ENCODE peak calls at places on chromosomes 4 and X, in four cellular contexts. A is HL-60, G is GM12878, D is K562. V is an unnamed sample.

GRCh38 chr4:104743141-104743748 is 248.6 kb upstream of the CXXC4 start:
- DNase-seq in A (no peak), G (peak; percentile 89), D (no peak), V (no peak)

GRCh38 chrX:30561191-30561590 is 16.4 kb downstream of the TASL start:
- DNase-seq in A (no peak), G (no peak), D (no peak), V (no peak)

GRCh38 chrX:135114392-135114791 is 5.9 kb downstream of the ETDB start:
- DNase-seq in A (no peak), G (peak; percentile 61), D (no peak), V (no peak)

GRCh38 chr4:38316045-38316444 is 348.0 kb upstream of the KLF3 start:
- DNase-seq in A (no peak), G (no peak), D (no peak), V (no peak)

GRCh38 chr4:133808151-133808550 is 393.4 kb downstream of the PABPC4L start:
- DNase-seq in A (no peak), G (no peak), D (no peak), V (no peak)

GRCh38 chr4:80538276-80538926 is 202.9 kb downstream of the CFAP299 start:
- DNase-seq in A (no peak), G (no peak), D (no peak), V (no peak)

GRCh38 chr4:93834371-93835066 is 6.0 kb downstream of the ATOH1 start:
- DNase-seq in A (no peak), G (no peak), D (no peak), V (no peak)

GRCh38 chrX:56729152-56729557 is at the start of gene NBDY:
- DNase-seq in A (no peak), G (no peak), D (peak; percentile 4), V (no peak)

GRCh38 chrX:68895339-68896250 is 66.8 kb downstream of the EFNB1 start:
- DNase-seq in A (no peak), G (no peak), D (peak; percentile 29), V (no peak)

GRCh38 chr4:81724925-81725329 is 253.2 kb upstream of the RASGEF1B start:
- DNase-seq in A (no peak), G (peak; percentile 3), D (no peak), V (no peak)

GRCh38 chrX:104522386-104522785 is 43.6 kb upstream of the IL1RAPL2 start:
- DNase-seq in A (no peak), G (no peak), D (no peak), V (no peak)

GRCh38 chrX:31371956-31372355 is 300.1 kb upstream of the FTHL17 start:
- DNase-seq in A (no peak), G (no peak), D (peak; percentile 9), V (no peak)

GRCh38 chr4:83618431-83618830 is 82.5 kb downstream of the GPAT3 start:
- DNase-seq in A (no peak), G (no peak), D (peak; percentile 19), V (no peak)

GRCh38 chrX:40152173-40152705 is 54.5 kb upstream of the BCOR start:
- DNase-seq in A (no peak), G (no peak), D (no peak), V (no peak)

GRCh38 chrX:30637874-30638793 is 15.1 kb upstream of the GK start:
- DNase-seq in A (no peak), G (no peak), D (no peak), V (no peak)

GRCh38 chrX:103215037-103215767 is at the start of gene BEX4:
- DNase-seq in A (no peak), G (no peak), D (peak; percentile 84), V (peak; percentile 65)

GRCh38 chrX:17559728-17560379 is 177.4 kb upstream of the SCML1 start:
- DNase-seq in A (no peak), G (no peak), D (no peak), V (no peak)

DNA sequence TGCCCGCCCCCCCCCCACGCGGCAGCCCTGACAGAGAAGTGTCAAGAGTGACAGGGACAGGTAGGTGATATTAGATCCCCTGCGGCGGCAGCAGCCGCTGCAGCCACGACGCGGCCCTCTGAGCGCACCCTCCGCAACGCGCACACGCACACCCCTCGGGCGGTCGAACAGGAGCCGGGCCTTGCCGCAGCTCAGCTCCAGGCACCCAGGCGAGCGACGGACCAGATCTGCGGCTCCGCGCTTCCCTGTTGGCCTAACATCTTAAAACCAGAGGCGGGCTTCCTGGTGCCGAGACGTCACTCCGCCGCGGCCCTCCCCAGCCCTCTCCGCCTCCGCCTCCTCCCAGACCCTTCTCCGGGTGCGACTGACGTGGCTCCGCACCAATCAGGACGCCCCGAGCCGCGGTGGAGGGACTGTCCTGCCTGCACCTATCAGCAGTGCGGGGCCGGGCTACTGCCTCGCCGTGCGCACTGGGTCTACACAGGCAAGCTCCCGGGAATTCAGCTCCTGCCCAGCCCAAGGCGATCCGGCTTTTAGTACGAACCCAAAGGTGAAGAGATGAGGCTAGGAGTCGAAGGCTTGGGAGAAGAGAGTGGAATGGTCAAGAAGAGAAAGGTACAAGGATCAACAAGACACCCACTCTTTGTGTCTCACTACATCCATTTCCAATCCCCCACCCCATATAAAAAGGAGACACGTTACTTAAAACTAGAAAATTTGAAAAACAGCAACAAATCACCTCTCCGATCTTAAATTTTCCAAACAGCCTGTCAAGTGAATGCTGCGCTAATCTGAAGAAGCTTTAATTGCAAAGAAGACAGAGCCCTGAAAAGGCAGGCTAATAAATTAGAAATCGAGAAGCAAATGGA is at the start of gene PITX2:
- DNase-seq in A (peak; percentile 5), G (no peak), D (peak; percentile 46), V (no peak)
- TF ChIP-seq SPI1 in A (no peak), G (no peak), D (no peak), V (no peak)

GRCh38 chr4:79201976-79202375 is 123.9 kb downstream of the NAA11 start:
- DNase-seq in A (no peak), G (no peak), D (no peak), V (no peak)

GRCh38 chr4:79197275-79198009 is 128.4 kb downstream of the NAA11 start:
- DNase-seq in A (no peak), G (no peak), D (no peak), V (no peak)

DNA sequence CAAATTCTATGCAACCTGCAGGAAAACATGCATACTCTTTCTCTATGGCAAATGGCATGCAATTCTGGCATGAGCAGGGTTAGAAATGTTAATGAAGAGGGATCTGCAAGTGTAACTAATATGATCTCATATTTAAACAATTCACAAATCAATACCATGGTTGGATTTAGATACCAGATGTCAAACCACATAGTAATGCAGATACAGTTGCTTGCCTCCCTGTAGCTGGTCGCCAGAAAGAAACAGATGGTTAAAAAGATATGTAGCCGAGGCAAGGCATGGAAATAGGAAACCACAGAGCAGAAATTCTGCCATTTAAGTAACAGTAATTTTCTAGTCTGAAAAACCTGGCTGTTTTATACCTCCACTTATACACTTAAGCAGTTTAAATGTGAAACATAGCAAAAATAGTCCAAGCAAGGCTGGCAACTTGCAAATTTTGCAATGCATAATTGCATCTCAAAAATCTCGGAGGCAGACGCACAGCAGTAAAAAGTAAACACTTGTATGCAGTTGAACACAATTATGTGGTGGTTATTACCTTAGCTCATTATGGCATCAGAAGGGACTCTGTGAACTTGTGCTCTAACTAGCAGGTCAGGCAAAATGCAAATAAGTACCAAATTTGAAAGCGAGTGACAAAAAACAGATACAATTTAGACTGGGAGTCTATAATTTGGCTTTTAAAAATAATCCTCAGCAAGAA is 126.8 kb downstream of the NAA11 start:
- DNase-seq in A (no peak), G (no peak), D (peak; percentile 57), V (no peak)
- TF ChIP-seq SPI1 in A (no peak), G (no peak), D (no peak), V (no peak)

DNA sequence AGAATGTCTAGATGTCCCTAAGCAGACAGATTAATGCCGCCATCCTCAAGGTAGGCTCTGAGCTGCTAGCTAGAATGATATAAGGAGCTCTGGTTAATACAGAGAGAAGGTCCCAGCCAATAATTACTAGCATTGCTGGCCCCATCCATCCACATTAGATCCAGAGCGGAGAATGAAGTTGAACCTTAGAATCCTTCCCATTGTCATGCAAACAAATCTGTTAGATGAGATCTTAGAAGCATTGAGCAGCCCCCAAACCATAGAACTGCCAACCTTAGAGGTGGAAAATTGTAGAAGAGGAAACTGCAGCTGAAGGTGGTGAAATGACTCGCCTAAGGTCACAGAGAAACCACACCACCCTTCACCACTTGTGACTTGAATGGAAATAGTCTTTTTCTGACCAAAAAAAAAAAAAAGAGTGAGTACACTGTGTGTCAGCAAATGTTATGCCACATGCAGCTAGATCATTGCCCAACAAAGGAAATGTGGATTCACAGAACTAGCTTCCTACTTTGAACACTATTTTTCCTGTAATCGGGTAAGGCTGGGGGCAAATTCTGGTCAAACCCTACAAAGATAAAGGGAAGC is 162.1 kb downstream of the SMIM20 start:
- DNase-seq in A (peak; percentile 61), G (peak; percentile 84), D (no peak), V (no peak)
- TF ChIP-seq SPI1 in A (peak; percentile 36), G (peak; percentile 38), D (no peak), V (peak; percentile 40)

GRCh38 chrX:122818068-122818467 is 366.0 kb upstream of the GRIA3 start:
- DNase-seq in A (no peak), G (no peak), D (no peak), V (no peak)

GRCh38 chrX:122816288-122816687 is 367.8 kb upstream of the GRIA3 start:
- DNase-seq in A (no peak), G (no peak), D (no peak), V (no peak)

GRCh38 chrX:122817321-122817720 is 366.8 kb upstream of the GRIA3 start:
- DNase-seq in A (no peak), G (no peak), D (no peak), V (no peak)
- TF ChIP-seq SPI1 in A (no peak), G (no peak), D (no peak), V (no peak)

DNA sequence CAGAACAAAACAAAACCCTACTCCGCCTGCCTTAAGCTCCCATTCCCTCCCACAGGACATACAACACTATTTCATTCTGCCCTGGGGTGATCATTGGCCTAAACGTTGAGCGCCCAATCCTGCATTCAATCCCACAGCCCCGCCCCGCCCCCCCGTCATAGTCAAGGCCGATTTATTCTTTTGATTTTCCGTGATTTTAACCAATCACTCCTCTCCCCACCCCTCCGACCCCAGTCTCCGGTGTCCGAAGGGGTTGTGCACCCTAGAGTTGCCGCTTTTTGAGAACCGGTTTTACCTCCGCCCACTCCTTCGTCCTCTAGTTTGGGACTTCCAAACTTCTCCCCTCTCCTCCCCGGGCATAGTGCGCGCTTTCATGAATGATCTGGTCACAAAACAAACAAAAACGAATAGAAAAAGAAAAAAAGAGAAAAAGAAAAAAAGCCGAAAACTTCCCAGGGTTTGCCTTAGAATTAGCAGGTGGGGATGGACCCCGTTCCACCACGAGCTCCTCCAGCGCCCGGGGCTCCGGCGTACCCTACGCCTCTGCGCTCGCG is 446 bp upstream of the UBE2A start:
- DNase-seq in A (no peak), G (no peak), D (peak; percentile 37), V (peak; percentile 3)
- TF ChIP-seq SPI1 in A (no peak), G (no peak), D (no peak), V (no peak)